ENCODE peak calls at places on chromosome 1, in eight cellular contexts. N, B, O, E, J, T, A and K are unnamed samples.

GRCh38 chr1:103170608-103171007 is 62.3 kb upstream of the COL11A1 start:
- DNase-seq in J (no peak), A (no peak), E (no peak), B (peak), O (no peak), T (no peak), N (no peak), K (no peak)

GRCh38 chr1:61082336-61083013 is at the start of gene NFIA:
- DNase-seq in E (peak), N (peak), B (peak), O (no peak), J (no peak), A (peak), T (no peak), K (peak)

GRCh38 chr1:111556318-111557037 is 53.0 kb upstream of the ADORA3 start:
- DNase-seq in E (no peak), O (no peak), J (no peak), A (no peak), T (no peak), B (no peak), N (no peak), K (no peak)

GRCh38 chr1:43134068-43134467 is 38.0 kb downstream of the EBNA1BP2 start:
- DNase-seq in E (no peak), J (no peak), T (no peak), B (no peak), N (no peak), A (no peak), O (no peak), K (no peak)

GRCh38 chr1:45008516-45008915 is 2.6 kb downstream of the HECTD3 start:
- DNase-seq in A (no peak), E (no peak), N (no peak), O (no peak), T (no peak), J (no peak), B (no peak), K (no peak)

GRCh38 chr1:216310776-216311175 is 112.5 kb downstream of the USH2A start:
- DNase-seq in B (peak), N (no peak), T (no peak), A (no peak), E (no peak), O (no peak), J (no peak), K (no peak)

GRCh38 chr1:2451744-2452582 is 24.1 kb upstream of the PLCH2 start:
- DNase-seq in B (peak), N (no peak), O (no peak), J (no peak), E (no peak), A (no peak), T (no peak), K (no peak)

GRCh38 chr1:234582626-234583354 is 27.2 kb downstream of the IRF2BP2 start:
- DNase-seq in N (peak), O (no peak), E (no peak), J (no peak), B (no peak), T (no peak), A (no peak), K (no peak)

GRCh38 chr1:180269848-180270766 is 40.0 kb downstream of the LHX4 start:
- DNase-seq in O (peak), B (no peak), N (peak), A (no peak), E (peak), J (no peak), T (no peak), K (no peak)

GRCh38 chr1:110896090-110896489 is 23.1 kb downstream of the CD53 start:
- DNase-seq in O (no peak), A (no peak), J (no peak), T (no peak), B (no peak), E (no peak), N (no peak), K (no peak)

GRCh38 chr1:152167835-152168534 is 9.0 kb upstream of the RPTN start:
- DNase-seq in O (no peak), J (no peak), E (no peak), N (no peak), B (peak), T (no peak), A (no peak), K (no peak)

GRCh38 chr1:229092377-229093257 is 178.3 kb upstream of the RAB4A start:
- DNase-seq in N (no peak), E (no peak), J (no peak), B (no peak), O (no peak), A (no peak), T (no peak), K (no peak)

GRCh38 chr1:100995196-100995983 is 30.2 kb downstream of the DPH5 start:
- DNase-seq in B (no peak), J (no peak), A (no peak), O (no peak), T (no peak), E (no peak), N (no peak), K (no peak)

GRCh38 chr1:7948950-7949349 is 8.3 kb upstream of the TNFRSF9 start:
- DNase-seq in T (no peak), N (no peak), A (no peak), J (no peak), E (no peak), B (peak), O (no peak), K (no peak)

GRCh38 chr1:167546935-167547334 is 6.6 kb downstream of the CREG1 start:
- DNase-seq in E (no peak), J (no peak), A (no peak), B (no peak), N (no peak), T (no peak), O (no peak), K (no peak)

GRCh38 chr1:170586942-170587593 is 55.1 kb downstream of the GORAB start:
- DNase-seq in O (no peak), A (no peak), N (no peak), E (no peak), T (no peak), J (no peak), B (peak), K (no peak)

GRCh38 chr1:119688810-119689209 is 22.9 kb upstream of the PHGDH start:
- DNase-seq in A (no peak), B (no peak), N (no peak), E (no peak), T (no peak), J (no peak), O (no peak), K (no peak)

GRCh38 chr1:236307437-236307836 is 25.7 kb upstream of the ERO1B start:
- DNase-seq in J (no peak), O (no peak), N (no peak), E (no peak), T (no peak), B (no peak), A (no peak), K (no peak)
- TF ChIP-seq CTCF in J (no peak), O (no peak), N (no peak), E (no peak), T (no peak), B (no peak), A (no peak), K (no peak)

GRCh38 chr1:208544058-208544457 is 299.9 kb upstream of the PLXNA2 start:
- DNase-seq in N (no peak), B (no peak), E (no peak), A (no peak), O (no peak), T (no peak), J (no peak), K (no peak)
- TF ChIP-seq CTCF in N (no peak), B (no peak), E (no peak), A (no peak), O (no peak), T (no peak), J (no peak), K (no peak)

GRCh38 chr1:67332653-67333529 is 25.2 kb downstream of the IL12RB2 start:
- DNase-seq in E (no peak), O (no peak), N (no peak), A (no peak), J (no peak), T (no peak), B (no peak), K (no peak)

GRCh38 chr1:67335451-67335850 is 27.8 kb downstream of the IL12RB2 start:
- DNase-seq in T (no peak), O (no peak), N (no peak), B (no peak), J (no peak), A (no peak), E (no peak), K (no peak)

GRCh38 chr1:67336783-67337182 is 29.1 kb downstream of the IL12RB2 start:
- DNase-seq in E (no peak), T (no peak), N (no peak), A (no peak), B (no peak), J (no peak), O (peak), K (no peak)

GRCh38 chr1:67336157-67336556 is 28.5 kb downstream of the IL12RB2 start:
- DNase-seq in B (no peak), T (no peak), J (no peak), N (no peak), O (no peak), E (no peak), A (no peak), K (no peak)

GRCh38 chr1:67333603-67334002 is 25.9 kb downstream of the IL12RB2 start:
- DNase-seq in E (no peak), T (no peak), O (no peak), B (no peak), N (no peak), J (no peak), A (no peak), K (no peak)
- TF ChIP-seq CTCF in E (no peak), T (no peak), O (no peak), B (no peak), N (no peak), J (no peak), A (no peak), K (no peak)

GRCh38 chr1:245380790-245381535 is 226.2 kb downstream of the KIF26B start:
- DNase-seq in N (no peak), B (no peak), A (no peak), E (no peak), T (no peak), O (no peak), J (no peak), K (no peak)
- TF ChIP-seq CTCF in N (no peak), B (peak), A (peak), E (no peak), T (no peak), O (no peak), J (no peak), K (no peak)

DNA sequence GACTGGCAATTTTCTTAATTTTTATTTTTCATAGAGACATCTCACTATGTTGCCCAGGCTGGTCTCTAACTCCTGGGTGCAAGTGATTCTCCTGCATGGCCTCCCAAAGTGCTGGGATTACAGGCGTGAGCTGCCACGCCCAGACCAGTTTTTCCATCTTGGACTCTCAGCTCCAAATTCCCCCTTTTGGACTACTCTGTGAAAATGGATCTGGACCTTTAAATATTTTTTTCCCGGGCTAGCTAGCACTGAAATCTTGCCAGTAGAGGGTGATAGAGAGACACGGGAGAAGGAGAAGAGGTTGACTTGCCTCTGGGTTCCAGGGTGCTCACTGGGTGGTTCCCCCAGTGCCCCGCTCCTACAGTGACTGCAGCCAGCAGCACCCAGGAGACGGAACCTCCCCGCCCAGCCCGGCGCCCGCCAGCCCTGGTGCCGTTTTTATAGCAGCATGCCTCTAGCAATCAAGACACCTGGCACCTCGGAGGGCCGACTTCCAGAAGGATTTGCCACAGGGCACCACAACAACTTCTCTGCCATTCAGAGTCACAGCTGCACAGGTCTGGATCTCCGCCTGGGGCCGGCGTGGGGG is 34.7 kb upstream of the SCCPDH start:
- DNase-seq in O (peak), E (peak), A (no peak), J (no peak), T (peak), N (no peak), B (peak), K (no peak)
- TF ChIP-seq CTCF in O (peak), E (peak), A (peak), J (peak), T (peak), N (peak), B (peak), K (peak)

DNA sequence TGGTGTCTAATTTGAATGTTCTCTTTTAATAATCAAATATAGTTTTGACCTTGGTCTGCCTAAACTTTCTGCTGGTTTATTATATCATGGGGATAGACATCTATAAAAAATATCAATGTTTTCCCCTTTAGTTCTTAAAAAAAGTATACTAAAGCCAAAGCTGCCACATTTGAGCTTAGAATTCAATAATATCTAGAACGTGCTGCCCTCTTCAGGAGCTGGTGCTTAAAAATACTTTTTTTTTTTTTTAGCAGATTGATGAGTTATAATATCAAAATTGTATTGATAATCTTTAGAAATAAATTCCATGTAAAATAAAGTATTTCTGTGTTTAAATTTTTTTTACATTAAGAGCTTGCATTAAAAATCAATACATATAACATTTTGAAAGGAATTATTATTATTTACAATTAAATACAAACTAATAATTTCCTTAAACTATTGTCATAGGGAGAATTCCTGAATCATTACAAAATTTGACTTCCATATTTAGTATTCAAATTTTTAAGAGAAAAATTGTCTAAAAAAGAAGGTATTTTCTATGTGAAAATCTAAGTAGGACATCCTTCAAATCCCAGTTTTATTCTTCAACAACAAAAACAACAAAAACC is 40.1 kb upstream of the ADGRL2 start:
- DNase-seq in E (no peak), O (no peak), N (no peak), B (peak), J (no peak), T (no peak), A (no peak), K (no peak)
- TF ChIP-seq CTCF in E (no peak), O (no peak), N (peak), B (peak), J (peak), T (no peak), A (peak), K (no peak)

GRCh38 chr1:33099290-33100118 is 18.6 kb downstream of the AZIN2 start:
- DNase-seq in N (no peak), O (peak), T (peak), A (no peak), E (peak), J (no peak), B (peak), K (no peak)
- TF ChIP-seq CTCF in N (peak), O (peak), T (peak), A (no peak), E (no peak), J (no peak), B (peak), K (no peak)

DNA sequence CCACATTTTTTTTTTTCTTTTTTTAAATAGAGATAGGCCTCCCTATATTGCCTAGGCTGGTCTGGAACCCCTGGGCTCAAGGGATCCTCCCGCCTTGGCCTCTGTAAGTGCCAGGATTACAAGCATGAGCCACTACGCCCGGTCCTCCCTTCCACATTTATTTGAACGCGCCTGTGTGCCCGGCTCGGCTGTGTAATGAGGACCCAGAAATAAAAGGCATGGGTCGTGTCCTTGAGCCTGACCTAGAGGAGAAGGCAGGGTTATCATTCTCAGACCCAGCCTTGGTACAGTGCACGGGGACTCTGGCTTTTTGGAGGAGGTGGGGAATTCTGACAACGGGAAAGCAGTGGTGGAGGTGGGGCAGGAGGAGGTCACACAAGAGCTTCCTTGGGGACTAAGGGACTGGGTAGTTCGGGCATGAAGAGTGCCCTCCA is 841 bp downstream of the CENPF start:
- DNase-seq in O (no peak), T (no peak), A (no peak), N (no peak), J (no peak), E (no peak), B (peak), K (no peak)
- TF ChIP-seq CTCF in O (no peak), T (no peak), A (no peak), N (no peak), J (no peak), E (no peak), B (no peak), K (no peak)